ENCODE peak calls at places on chromosomes 6 and 20, in ten cellular contexts. One of them, this sample, is unnamed.

GRCh38 chr20:10696650-10697049 is 22.9 kb upstream of the JAG1 start:
- DNase-seq in ACHN: peak; percentile 5
- DNase-seq in neural crest cell: peak; percentile 9
- DNase-seq in activated naive CD8-positive, alpha-beta T cell treated with anti-CD3 and anti-CD28 coated beads, Interleukin-2, amount 10 ng/mL, durations not matched to agents 7 days and 5 days: no peak
- DNase-seq in amygdala: no peak
- DNase-seq in SHP77: peak; percentile 32
- DNase-seq in adipocyte: no peak
- DNase-seq in GM20000: peak; percentile 27
- DNase-seq in CD4-positive, CD25-positive, alpha-beta regulatory T cell: no peak
- DNase-seq in non-pigmented ciliary epithelial cell: no peak
- DNase-seq in this sample: no peak

GRCh38 chr6:27593200-27593818 is 120.4 kb upstream of the ZNF184 start:
- DNase-seq in non-pigmented ciliary epithelial cell: no peak
- DNase-seq in ACHN: no peak
- DNase-seq in SHP77: no peak
- DNase-seq in adipocyte: no peak
- DNase-seq in neural crest cell: no peak
- DNase-seq in activated naive CD8-positive, alpha-beta T cell treated with anti-CD3 and anti-CD28 coated beads, Interleukin-2, amount 10 ng/mL, durations not matched to agents 7 days and 5 days: no peak
- DNase-seq in GM20000: no peak
- DNase-seq in CD4-positive, CD25-positive, alpha-beta regulatory T cell: no peak
- DNase-seq in amygdala: no peak
- DNase-seq in this sample: no peak

GRCh38 chr6:147741419-147741818 is 232.9 kb downstream of the SAMD5 start:
- DNase-seq in ACHN: no peak
- DNase-seq in amygdala: no peak
- DNase-seq in adipocyte: no peak
- DNase-seq in SHP77: peak; percentile 64
- DNase-seq in non-pigmented ciliary epithelial cell: peak; percentile 6
- DNase-seq in activated naive CD8-positive, alpha-beta T cell treated with anti-CD3 and anti-CD28 coated beads, Interleukin-2, amount 10 ng/mL, durations not matched to agents 7 days and 5 days: no peak
- DNase-seq in CD4-positive, CD25-positive, alpha-beta regulatory T cell: no peak
- DNase-seq in GM20000: no peak
- DNase-seq in neural crest cell: no peak
- DNase-seq in this sample: no peak

GRCh38 chr20:64056889-64057627 is 5.9 kb upstream of the TCEA2 start:
- DNase-seq in neural crest cell: no peak
- DNase-seq in activated naive CD8-positive, alpha-beta T cell treated with anti-CD3 and anti-CD28 coated beads, Interleukin-2, amount 10 ng/mL, durations not matched to agents 7 days and 5 days: no peak
- DNase-seq in CD4-positive, CD25-positive, alpha-beta regulatory T cell: no peak
- DNase-seq in amygdala: no peak
- DNase-seq in ACHN: no peak
- DNase-seq in SHP77: peak; percentile 39
- DNase-seq in non-pigmented ciliary epithelial cell: no peak
- DNase-seq in GM20000: no peak
- DNase-seq in adipocyte: no peak
- DNase-seq in this sample: no peak

GRCh38 chr20:23106271-23106851 is 20.2 kb upstream of the CD93 start:
- DNase-seq in CD4-positive, CD25-positive, alpha-beta regulatory T cell: no peak
- DNase-seq in neural crest cell: no peak
- DNase-seq in GM20000: no peak
- DNase-seq in ACHN: no peak
- DNase-seq in activated naive CD8-positive, alpha-beta T cell treated with anti-CD3 and anti-CD28 coated beads, Interleukin-2, amount 10 ng/mL, durations not matched to agents 7 days and 5 days: no peak
- DNase-seq in non-pigmented ciliary epithelial cell: no peak
- DNase-seq in SHP77: peak; percentile 59
- DNase-seq in amygdala: no peak
- DNase-seq in adipocyte: no peak
- DNase-seq in this sample: no peak

GRCh38 chr20:48797275-48797825 is 30.4 kb downstream of the PREX1 start:
- DNase-seq in amygdala: peak; percentile 77
- DNase-seq in activated naive CD8-positive, alpha-beta T cell treated with anti-CD3 and anti-CD28 coated beads, Interleukin-2, amount 10 ng/mL, durations not matched to agents 7 days and 5 days: no peak
- DNase-seq in non-pigmented ciliary epithelial cell: no peak
- DNase-seq in adipocyte: no peak
- DNase-seq in CD4-positive, CD25-positive, alpha-beta regulatory T cell: no peak
- DNase-seq in SHP77: no peak
- DNase-seq in neural crest cell: peak; percentile 47
- DNase-seq in ACHN: no peak
- DNase-seq in GM20000: no peak
- DNase-seq in this sample: no peak

GRCh38 chr6:32838114-32838958 is at the start of gene TAP2:
- DNase-seq in adipocyte: peak; percentile 98
- DNase-seq in GM20000: peak; percentile 89
- DNase-seq in non-pigmented ciliary epithelial cell: peak; percentile 68
- DNase-seq in activated naive CD8-positive, alpha-beta T cell treated with anti-CD3 and anti-CD28 coated beads, Interleukin-2, amount 10 ng/mL, durations not matched to agents 7 days and 5 days: peak; percentile 100
- DNase-seq in CD4-positive, CD25-positive, alpha-beta regulatory T cell: peak; percentile 97
- DNase-seq in amygdala: peak; percentile 89
- DNase-seq in SHP77: peak; percentile 89
- DNase-seq in neural crest cell: peak; percentile 98
- DNase-seq in ACHN: peak; percentile 87
- DNase-seq in this sample: peak; percentile 90

GRCh38 chr6:44145839-44146238 is 12.8 kb upstream of the CAPN11 start:
- DNase-seq in amygdala: no peak
- DNase-seq in CD4-positive, CD25-positive, alpha-beta regulatory T cell: no peak
- DNase-seq in GM20000: no peak
- DNase-seq in activated naive CD8-positive, alpha-beta T cell treated with anti-CD3 and anti-CD28 coated beads, Interleukin-2, amount 10 ng/mL, durations not matched to agents 7 days and 5 days: no peak
- DNase-seq in SHP77: no peak
- DNase-seq in ACHN: no peak
- DNase-seq in non-pigmented ciliary epithelial cell: no peak
- DNase-seq in neural crest cell: no peak
- DNase-seq in adipocyte: no peak
- DNase-seq in this sample: no peak

GRCh38 chr20:17227669-17228623 is 1.1 kb downstream of the PCSK2 start:
- DNase-seq in CD4-positive, CD25-positive, alpha-beta regulatory T cell: no peak
- DNase-seq in non-pigmented ciliary epithelial cell: no peak
- DNase-seq in adipocyte: peak; percentile 26
- DNase-seq in activated naive CD8-positive, alpha-beta T cell treated with anti-CD3 and anti-CD28 coated beads, Interleukin-2, amount 10 ng/mL, durations not matched to agents 7 days and 5 days: no peak
- DNase-seq in ACHN: peak; percentile 14
- DNase-seq in SHP77: peak; percentile 37
- DNase-seq in GM20000: no peak
- DNase-seq in amygdala: no peak
- DNase-seq in neural crest cell: peak; percentile 6
- DNase-seq in this sample: peak; percentile 55

GRCh38 chr6:7475081-7475480 is 66.4 kb upstream of the DSP start:
- DNase-seq in ACHN: no peak
- DNase-seq in SHP77: no peak
- DNase-seq in neural crest cell: no peak
- DNase-seq in non-pigmented ciliary epithelial cell: no peak
- DNase-seq in activated naive CD8-positive, alpha-beta T cell treated with anti-CD3 and anti-CD28 coated beads, Interleukin-2, amount 10 ng/mL, durations not matched to agents 7 days and 5 days: no peak
- DNase-seq in amygdala: no peak
- DNase-seq in GM20000: no peak
- DNase-seq in CD4-positive, CD25-positive, alpha-beta regulatory T cell: no peak
- DNase-seq in adipocyte: no peak
- DNase-seq in this sample: no peak

GRCh38 chr6:73604461-73604860 is 49.3 kb downstream of the SLC17A5 start:
- DNase-seq in ACHN: no peak
- DNase-seq in activated naive CD8-positive, alpha-beta T cell treated with anti-CD3 and anti-CD28 coated beads, Interleukin-2, amount 10 ng/mL, durations not matched to agents 7 days and 5 days: no peak
- DNase-seq in CD4-positive, CD25-positive, alpha-beta regulatory T cell: no peak
- DNase-seq in neural crest cell: no peak
- DNase-seq in SHP77: no peak
- DNase-seq in non-pigmented ciliary epithelial cell: no peak
- DNase-seq in amygdala: no peak
- DNase-seq in GM20000: no peak
- DNase-seq in adipocyte: no peak
- DNase-seq in this sample: no peak

GRCh38 chr20:46549188-46549967 is 1.1 kb downstream of the OCSTAMP start:
- DNase-seq in CD4-positive, CD25-positive, alpha-beta regulatory T cell: no peak
- DNase-seq in activated naive CD8-positive, alpha-beta T cell treated with anti-CD3 and anti-CD28 coated beads, Interleukin-2, amount 10 ng/mL, durations not matched to agents 7 days and 5 days: no peak
- DNase-seq in neural crest cell: no peak
- DNase-seq in GM20000: no peak
- DNase-seq in ACHN: no peak
- DNase-seq in adipocyte: no peak
- DNase-seq in SHP77: no peak
- DNase-seq in amygdala: no peak
- DNase-seq in non-pigmented ciliary epithelial cell: no peak
- DNase-seq in this sample: no peak

GRCh38 chr6:166877906-166878305 is 78.4 kb downstream of the RNASET2 start:
- DNase-seq in non-pigmented ciliary epithelial cell: no peak
- DNase-seq in neural crest cell: no peak
- DNase-seq in amygdala: no peak
- DNase-seq in ACHN: peak; percentile 44
- DNase-seq in GM20000: no peak
- DNase-seq in CD4-positive, CD25-positive, alpha-beta regulatory T cell: no peak
- DNase-seq in adipocyte: no peak
- DNase-seq in SHP77: no peak
- DNase-seq in activated naive CD8-positive, alpha-beta T cell treated with anti-CD3 and anti-CD28 coated beads, Interleukin-2, amount 10 ng/mL, durations not matched to agents 7 days and 5 days: no peak
- DNase-seq in this sample: no peak

GRCh38 chr6:126344181-126344580 is 4.3 kb downstream of the CENPW start:
- DNase-seq in CD4-positive, CD25-positive, alpha-beta regulatory T cell: no peak
- DNase-seq in adipocyte: no peak
- DNase-seq in activated naive CD8-positive, alpha-beta T cell treated with anti-CD3 and anti-CD28 coated beads, Interleukin-2, amount 10 ng/mL, durations not matched to agents 7 days and 5 days: no peak
- DNase-seq in ACHN: no peak
- DNase-seq in non-pigmented ciliary epithelial cell: no peak
- DNase-seq in neural crest cell: no peak
- DNase-seq in GM20000: no peak
- DNase-seq in SHP77: no peak
- DNase-seq in amygdala: no peak
- DNase-seq in this sample: no peak

GRCh38 chr20:23245553-23246128 is 105.0 kb upstream of the NXT1 start:
- DNase-seq in GM20000: peak; percentile 72
- DNase-seq in amygdala: no peak
- DNase-seq in adipocyte: peak; percentile 67
- DNase-seq in ACHN: peak; percentile 12
- DNase-seq in neural crest cell: peak; percentile 28
- DNase-seq in SHP77: peak; percentile 74
- DNase-seq in CD4-positive, CD25-positive, alpha-beta regulatory T cell: no peak
- DNase-seq in activated naive CD8-positive, alpha-beta T cell treated with anti-CD3 and anti-CD28 coated beads, Interleukin-2, amount 10 ng/mL, durations not matched to agents 7 days and 5 days: peak; percentile 36
- DNase-seq in non-pigmented ciliary epithelial cell: no peak
- DNase-seq in this sample: no peak

GRCh38 chr6:95768539-95768938 is 191.2 kb downstream of the MANEA start:
- DNase-seq in non-pigmented ciliary epithelial cell: no peak
- DNase-seq in CD4-positive, CD25-positive, alpha-beta regulatory T cell: no peak
- DNase-seq in adipocyte: no peak
- DNase-seq in ACHN: no peak
- DNase-seq in neural crest cell: no peak
- DNase-seq in activated naive CD8-positive, alpha-beta T cell treated with anti-CD3 and anti-CD28 coated beads, Interleukin-2, amount 10 ng/mL, durations not matched to agents 7 days and 5 days: no peak
- DNase-seq in GM20000: no peak
- DNase-seq in SHP77: no peak
- DNase-seq in amygdala: no peak
- DNase-seq in this sample: no peak

GRCh38 chr6:131795366-131795765 is 12.5 kb upstream of the ENPP1 start:
- DNase-seq in adipocyte: no peak
- DNase-seq in neural crest cell: no peak
- DNase-seq in amygdala: no peak
- DNase-seq in GM20000: no peak
- DNase-seq in activated naive CD8-positive, alpha-beta T cell treated with anti-CD3 and anti-CD28 coated beads, Interleukin-2, amount 10 ng/mL, durations not matched to agents 7 days and 5 days: no peak
- DNase-seq in non-pigmented ciliary epithelial cell: no peak
- DNase-seq in CD4-positive, CD25-positive, alpha-beta regulatory T cell: no peak
- DNase-seq in SHP77: no peak
- DNase-seq in ACHN: no peak
- DNase-seq in this sample: no peak

GRCh38 chr6:159819932-159820640 is 20.0 kb downstream of the PNLDC1 start:
- DNase-seq in SHP77: no peak
- DNase-seq in activated naive CD8-positive, alpha-beta T cell treated with anti-CD3 and anti-CD28 coated beads, Interleukin-2, amount 10 ng/mL, durations not matched to agents 7 days and 5 days: peak; percentile 54
- DNase-seq in CD4-positive, CD25-positive, alpha-beta regulatory T cell: peak; percentile 33
- DNase-seq in adipocyte: no peak
- DNase-seq in ACHN: no peak
- DNase-seq in GM20000: peak; percentile 66
- DNase-seq in amygdala: no peak
- DNase-seq in non-pigmented ciliary epithelial cell: no peak
- DNase-seq in neural crest cell: peak; percentile 11
- DNase-seq in this sample: no peak

GRCh38 chr6:113723182-113723581 is 134.0 kb upstream of the MARCKS start:
- DNase-seq in adipocyte: peak; percentile 49
- DNase-seq in CD4-positive, CD25-positive, alpha-beta regulatory T cell: no peak
- DNase-seq in neural crest cell: no peak
- DNase-seq in non-pigmented ciliary epithelial cell: no peak
- DNase-seq in GM20000: no peak
- DNase-seq in ACHN: no peak
- DNase-seq in SHP77: no peak
- DNase-seq in amygdala: no peak
- DNase-seq in activated naive CD8-positive, alpha-beta T cell treated with anti-CD3 and anti-CD28 coated beads, Interleukin-2, amount 10 ng/mL, durations not matched to agents 7 days and 5 days: no peak
- DNase-seq in this sample: no peak

GRCh38 chr6:2916354-2916925 is 13.3 kb upstream of the SERPINB9 start:
- DNase-seq in GM20000: no peak
- DNase-seq in activated naive CD8-positive, alpha-beta T cell treated with anti-CD3 and anti-CD28 coated beads, Interleukin-2, amount 10 ng/mL, durations not matched to agents 7 days and 5 days: no peak
- DNase-seq in amygdala: no peak
- DNase-seq in CD4-positive, CD25-positive, alpha-beta regulatory T cell: no peak
- DNase-seq in non-pigmented ciliary epithelial cell: no peak
- DNase-seq in neural crest cell: no peak
- DNase-seq in adipocyte: no peak
- DNase-seq in SHP77: no peak
- DNase-seq in ACHN: no peak
- DNase-seq in this sample: no peak

GRCh38 chr6:163583558-163583957 is 169.0 kb downstream of the QKI start:
- DNase-seq in amygdala: no peak
- DNase-seq in activated naive CD8-positive, alpha-beta T cell treated with anti-CD3 and anti-CD28 coated beads, Interleukin-2, amount 10 ng/mL, durations not matched to agents 7 days and 5 days: no peak
- DNase-seq in CD4-positive, CD25-positive, alpha-beta regulatory T cell: no peak
- DNase-seq in neural crest cell: no peak
- DNase-seq in GM20000: no peak
- DNase-seq in ACHN: no peak
- DNase-seq in non-pigmented ciliary epithelial cell: no peak
- DNase-seq in SHP77: no peak
- DNase-seq in adipocyte: no peak
- DNase-seq in this sample: no peak

GRCh38 chr6:167524261-167524660 is 199.4 kb downstream of the TTLL2 start:
- DNase-seq in CD4-positive, CD25-positive, alpha-beta regulatory T cell: no peak
- DNase-seq in SHP77: no peak
- DNase-seq in ACHN: no peak
- DNase-seq in GM20000: no peak
- DNase-seq in adipocyte: no peak
- DNase-seq in amygdala: no peak
- DNase-seq in neural crest cell: no peak
- DNase-seq in non-pigmented ciliary epithelial cell: no peak
- DNase-seq in activated naive CD8-positive, alpha-beta T cell treated with anti-CD3 and anti-CD28 coated beads, Interleukin-2, amount 10 ng/mL, durations not matched to agents 7 days and 5 days: no peak
- DNase-seq in this sample: no peak

GRCh38 chr6:88780714-88781389 is 182.6 kb downstream of the RNGTT start:
- DNase-seq in GM20000: peak; percentile 6
- DNase-seq in CD4-positive, CD25-positive, alpha-beta regulatory T cell: peak; percentile 59
- DNase-seq in ACHN: peak; percentile 58
- DNase-seq in activated naive CD8-positive, alpha-beta T cell treated with anti-CD3 and anti-CD28 coated beads, Interleukin-2, amount 10 ng/mL, durations not matched to agents 7 days and 5 days: no peak
- DNase-seq in non-pigmented ciliary epithelial cell: peak; percentile 31
- DNase-seq in SHP77: peak; percentile 73
- DNase-seq in neural crest cell: peak; percentile 41
- DNase-seq in amygdala: peak; percentile 5
- DNase-seq in adipocyte: peak; percentile 90
- DNase-seq in this sample: peak; percentile 37

GRCh38 chr6:1315560-1316386 is 3.9 kb downstream of the FOXQ1 start:
- DNase-seq in activated naive CD8-positive, alpha-beta T cell treated with anti-CD3 and anti-CD28 coated beads, Interleukin-2, amount 10 ng/mL, durations not matched to agents 7 days and 5 days: no peak
- DNase-seq in ACHN: no peak
- DNase-seq in SHP77: no peak
- DNase-seq in GM20000: peak; percentile 49
- DNase-seq in adipocyte: no peak
- DNase-seq in non-pigmented ciliary epithelial cell: no peak
- DNase-seq in amygdala: no peak
- DNase-seq in CD4-positive, CD25-positive, alpha-beta regulatory T cell: no peak
- DNase-seq in neural crest cell: no peak
- DNase-seq in this sample: no peak

GRCh38 chr6:36246511-36247268 is 23.2 kb upstream of the PNPLA1 start:
- DNase-seq in ACHN: no peak
- DNase-seq in adipocyte: no peak
- DNase-seq in CD4-positive, CD25-positive, alpha-beta regulatory T cell: no peak
- DNase-seq in amygdala: no peak
- DNase-seq in GM20000: no peak
- DNase-seq in neural crest cell: no peak
- DNase-seq in non-pigmented ciliary epithelial cell: no peak
- DNase-seq in activated naive CD8-positive, alpha-beta T cell treated with anti-CD3 and anti-CD28 coated beads, Interleukin-2, amount 10 ng/mL, durations not matched to agents 7 days and 5 days: no peak
- DNase-seq in SHP77: no peak
- DNase-seq in this sample: no peak

GRCh38 chr20:19015326-19015725 is 197.1 kb upstream of the SLC24A3 start:
- DNase-seq in CD4-positive, CD25-positive, alpha-beta regulatory T cell: no peak
- DNase-seq in amygdala: no peak
- DNase-seq in ACHN: no peak
- DNase-seq in neural crest cell: no peak
- DNase-seq in SHP77: no peak
- DNase-seq in non-pigmented ciliary epithelial cell: no peak
- DNase-seq in activated naive CD8-positive, alpha-beta T cell treated with anti-CD3 and anti-CD28 coated beads, Interleukin-2, amount 10 ng/mL, durations not matched to agents 7 days and 5 days: no peak
- DNase-seq in adipocyte: no peak
- DNase-seq in GM20000: no peak
- DNase-seq in this sample: no peak

GRCh38 chr20:49982346-49983122 is at the start of gene SNAI1:
- DNase-seq in neural crest cell: peak; percentile 80
- DNase-seq in SHP77: peak; percentile 82
- DNase-seq in CD4-positive, CD25-positive, alpha-beta regulatory T cell: peak; percentile 81
- DNase-seq in GM20000: peak; percentile 99
- DNase-seq in amygdala: peak; percentile 19
- DNase-seq in ACHN: peak; percentile 81
- DNase-seq in activated naive CD8-positive, alpha-beta T cell treated with anti-CD3 and anti-CD28 coated beads, Interleukin-2, amount 10 ng/mL, durations not matched to agents 7 days and 5 days: peak; percentile 84
- DNase-seq in adipocyte: peak; percentile 92
- DNase-seq in non-pigmented ciliary epithelial cell: no peak
- DNase-seq in this sample: peak; percentile 86